ENCODE peak calls at places on chromosomes 2 and 18, in five cellular contexts. T is dorsolateral prefrontal cortex, K is IMR-90, P is colonic mucosa, I is tibial nerve. Y is an unnamed sample.

GRCh38 chr18:71038196-71038595 is 749.4 kb downstream of the SOCS6 start:
- DNase-seq in T (no peak), I (no peak), K (no peak), P (no peak), Y (no peak)

GRCh38 chr2:232479341-232480200 is 8.1 kb downstream of the ECEL1 start:
- DNase-seq in T (peak; percentile 23), K (no peak), I (no peak), P (no peak), Y (no peak)

GRCh38 chr2:69304685-69305084 is 82.3 kb downstream of the GFPT1 start:
- DNase-seq in P (no peak), T (no peak), K (no peak), I (no peak), Y (no peak)

GRCh38 chr2:146143971-146144370 is 1624.1 kb upstream of the ZEB2 start:
- DNase-seq in I (no peak), T (no peak), K (peak; percentile 33), P (no peak), Y (peak; percentile 36)

GRCh38 chr18:74946646-74947045 is 262.3 kb downstream of the PTGR3 start:
- DNase-seq in K (peak; percentile 52), P (no peak), T (no peak), I (no peak), Y (no peak)

GRCh38 chr2:174914894-174915760 is 90.1 kb downstream of the CHN1 start:
- DNase-seq in T (no peak), I (no peak), P (no peak), K (no peak), Y (no peak)

GRCh38 chr2:150570712-150571111 is 83.2 kb upstream of the RND3 start:
- DNase-seq in K (peak; percentile 96), I (no peak), P (no peak), T (no peak), Y (peak; percentile 90)

GRCh38 chr2:73700111-73700510 is 37.0 kb downstream of the TPRKB start:
- DNase-seq in I (no peak), P (peak; percentile 52), T (no peak), K (peak; percentile 19), Y (peak; percentile 76)

GRCh38 chr2:96115631-96116423 is 544 bp downstream of the ADRA2B start:
- DNase-seq in K (no peak), T (no peak), P (no peak), I (no peak), Y (no peak)

GRCh38 chr2:50953021-50953420 is 78.9 kb downstream of the NRXN1 start:
- DNase-seq in P (no peak), I (no peak), T (no peak), K (peak; percentile 68), Y (peak; percentile 94)

GRCh38 chr2:191486584-191487320 is 191.2 kb upstream of the NABP1 start:
- DNase-seq in T (no peak), P (peak; percentile 29), K (peak; percentile 99), I (no peak), Y (peak; percentile 96)

GRCh38 chr2:119249311-119249710 is 25.7 kb downstream of the STEAP3 start:
- DNase-seq in K (no peak), I (no peak), P (no peak), T (no peak), Y (no peak)

GRCh38 chr2:29580223-29580622 is 341.2 kb downstream of the ALK start:
- DNase-seq in K (no peak), I (no peak), P (no peak), T (no peak), Y (no peak)

GRCh38 chr18:50022985-50023384 is 172.0 kb downstream of the MYO5B start:
- DNase-seq in P (no peak), I (no peak), K (no peak), T (no peak), Y (no peak)

DNA sequence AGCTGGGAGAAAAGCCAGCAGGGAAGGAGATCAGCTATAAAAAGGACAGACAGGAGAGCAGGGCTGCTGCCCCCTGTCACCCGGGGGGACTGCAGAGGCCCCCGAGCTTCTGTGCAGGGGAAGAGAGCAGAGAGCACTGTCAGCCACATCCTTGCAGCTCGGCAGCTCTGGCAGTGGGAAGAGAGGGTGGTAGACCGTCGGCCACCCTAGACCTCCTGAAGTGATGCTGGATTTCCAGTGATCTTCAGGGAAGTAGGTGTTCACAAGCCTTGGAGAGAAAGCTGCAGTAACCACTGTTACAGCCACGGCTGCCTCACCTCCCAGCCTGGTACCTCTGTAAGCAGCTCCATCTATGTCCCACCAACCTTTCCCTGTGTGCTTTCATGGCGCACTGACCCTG is 134.9 kb downstream of the TFCP2L1 start:
- DNase-seq in T (no peak), I (no peak), P (no peak), K (no peak), Y (no peak)
- TF ChIP-seq CTCF in T (no peak), I (no peak), P (no peak), K (no peak), Y (no peak)

GRCh38 chr18:59735269-59735860 is 38.1 kb upstream of the CCBE1 start:
- DNase-seq in P (no peak), T (no peak), K (no peak), I (no peak), Y (no peak)

GRCh38 chr18:59736061-59736460 is 38.8 kb upstream of the CCBE1 start:
- DNase-seq in P (no peak), I (no peak), T (no peak), K (no peak), Y (peak; percentile 24)

GRCh38 chr18:59730896-59731295 is 33.7 kb upstream of the CCBE1 start:
- DNase-seq in I (no peak), P (no peak), K (no peak), T (no peak), Y (no peak)

GRCh38 chr18:59729781-59730180 is 32.6 kb upstream of the CCBE1 start:
- DNase-seq in I (no peak), P (no peak), K (no peak), T (no peak), Y (peak; percentile 82)

GRCh38 chr18:59733411-59733810 is 36.2 kb upstream of the CCBE1 start:
- DNase-seq in P (no peak), K (no peak), I (no peak), T (no peak), Y (no peak)
- TF ChIP-seq CTCF in P (no peak), K (no peak), I (no peak), T (no peak), Y (no peak)

DNA sequence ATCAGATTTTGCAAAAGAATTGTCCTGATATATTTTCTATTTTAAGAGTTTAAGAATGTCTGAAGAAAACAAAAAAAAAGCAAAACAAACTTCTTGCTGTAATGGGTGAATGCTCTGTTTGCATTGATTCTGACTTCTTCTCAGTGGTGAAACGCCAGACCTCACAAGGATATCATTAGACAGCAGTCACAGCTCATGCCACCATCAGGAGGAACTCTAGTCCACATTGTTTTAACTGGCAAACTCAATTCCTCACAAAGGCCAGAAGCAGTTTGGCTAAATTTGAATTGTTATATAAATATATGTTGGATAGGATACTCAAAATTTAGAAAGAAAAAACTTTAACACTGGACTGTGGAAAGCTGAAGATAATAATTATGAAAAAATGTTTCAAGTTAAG is 89.4 kb downstream of the DOK6 start:
- DNase-seq in P (no peak), K (no peak), I (no peak), T (no peak), Y (no peak)
- TF ChIP-seq CTCF in P (no peak), K (no peak), I (no peak), T (no peak), Y (no peak)

GRCh38 chr2:44361330-44362206 is at the start of the genes CAMKMT and PREPL:
- DNase-seq in P (peak; percentile 99), K (peak; percentile 97), I (peak; percentile 96), T (peak; percentile 96), Y (peak; percentile 99)
- TF ChIP-seq CTCF in P (no peak), K (no peak), I (no peak), T (no peak), Y (peak; percentile 7)

DNA sequence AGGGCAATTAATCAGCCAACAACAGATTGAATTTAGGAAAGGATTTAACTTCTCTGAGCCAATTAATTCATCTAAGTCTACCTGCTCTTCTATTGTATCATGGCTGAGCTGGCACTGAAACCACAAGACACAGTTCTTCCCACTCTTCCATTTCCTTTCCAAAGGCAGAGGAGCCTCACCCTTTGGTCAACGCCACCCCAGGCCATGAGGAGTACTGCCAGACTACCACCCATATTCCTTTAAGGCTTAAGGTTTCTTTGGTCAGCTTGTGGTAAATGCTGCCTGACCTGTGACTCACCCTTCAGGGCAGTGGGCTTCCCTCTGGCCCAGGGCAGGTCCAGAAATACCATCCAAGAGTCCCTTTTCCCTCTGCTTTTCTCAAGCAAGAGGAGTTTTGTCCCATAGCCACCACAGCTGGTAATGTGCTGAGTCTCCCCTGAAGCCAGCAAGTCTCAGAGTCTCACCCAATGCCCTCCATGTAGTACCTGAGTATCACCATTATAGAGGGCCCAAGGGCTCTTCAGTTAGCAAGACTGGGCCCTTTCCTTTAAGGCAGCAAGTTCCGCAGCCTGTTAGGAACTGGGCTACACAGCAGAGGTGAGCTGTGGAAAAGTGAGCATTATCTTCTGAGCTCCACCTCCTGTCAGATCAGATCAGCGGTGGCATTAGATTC is 900.5 kb upstream of the CRIM1 start:
- DNase-seq in K (no peak), T (no peak), P (no peak), I (no peak), Y (peak; percentile 14)
- TF ChIP-seq CTCF in K (no peak), T (no peak), P (no peak), I (no peak), Y (peak; percentile 13)

GRCh38 chr2:1887915-1888314 is 143.6 kb upstream of the PXDN start:
- DNase-seq in K (peak; percentile 3), T (no peak), I (no peak), P (no peak), Y (no peak)
- TF ChIP-seq CTCF in K (peak; percentile 28), T (no peak), I (no peak), P (no peak), Y (peak; percentile 15)

GRCh38 chr2:224412064-224412921 is 10.4 kb upstream of the FAM124B start:
- DNase-seq in I (no peak), P (no peak), K (peak; percentile 25), T (no peak), Y (peak; percentile 78)
- TF ChIP-seq CTCF in I (no peak), P (no peak), K (no peak), T (no peak), Y (no peak)

DNA sequence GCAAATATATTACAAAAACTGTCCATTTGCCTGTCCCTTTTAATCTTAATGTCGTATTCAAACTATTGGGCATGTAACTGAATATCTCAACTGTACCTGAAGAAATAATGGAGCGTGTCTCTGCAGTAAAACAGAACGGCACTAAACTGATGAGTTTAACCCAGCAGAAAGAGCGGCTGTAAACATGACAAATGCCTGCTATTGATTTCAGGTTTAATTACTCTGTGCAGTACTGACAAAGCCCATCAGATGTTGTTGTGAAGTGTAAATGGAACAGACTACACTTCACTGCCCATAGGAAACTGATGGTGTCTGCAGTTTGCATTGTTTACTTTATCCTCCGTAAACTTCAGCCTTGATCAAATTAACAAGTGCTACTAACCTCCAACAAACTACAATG is 316.7 kb downstream of the CCDC178 start:
- DNase-seq in K (no peak), T (no peak), P (no peak), I (no peak), Y (no peak)
- TF ChIP-seq CTCF in K (no peak), T (no peak), P (no peak), I (no peak), Y (no peak)